ENCODE peak calls at places on chromosomes 5 and 9, in eight cellular contexts. Q, O, Z, U, J, M, X and L are unnamed samples.

GRCh38 chr9:93299418-93300174 is 115.7 kb downstream of the WNK2 start:
- DNase-seq in Q (no peak), O (no peak), Z (no peak), U (no peak), J (peak), M (no peak), X (peak), L (peak)

GRCh38 chr5:169393907-169394306 is 93.0 kb upstream of the SLIT3 start:
- DNase-seq in Q (no peak), O (no peak), Z (no peak), U (no peak), J (no peak), M (no peak), X (no peak), L (no peak)

GRCh38 chr9:121362813-121363585 is 7.1 kb downstream of the STOM start:
- DNase-seq in Q (peak), O (peak), Z (no peak), U (no peak), J (no peak), M (peak), X (peak), L (no peak)

GRCh38 chr9:135093111-135093510 is 5.6 kb downstream of the OLFM1 start:
- DNase-seq in Q (no peak), O (no peak), Z (no peak), U (no peak), J (no peak), M (no peak), X (no peak), L (no peak)

GRCh38 chr5:143372187-143372829 is 31.2 kb downstream of the NR3C1 start:
- DNase-seq in Q (no peak), O (no peak), Z (no peak), U (no peak), J (no peak), M (peak), X (no peak), L (no peak)

GRCh38 chr5:57887851-57888621 is 405.4 kb upstream of the ACTBL2 start:
- DNase-seq in Q (peak), O (peak), Z (no peak), U (peak), J (no peak), M (peak), X (no peak), L (no peak)

GRCh38 chr9:111482656-111483418 is 1.3 kb downstream of the ECPAS start:
- DNase-seq in Q (peak), O (peak), Z (no peak), U (peak), J (peak), M (peak), X (peak), L (peak)

GRCh38 chr5:107104774-107105050 is 566.0 kb downstream of the EFNA5 start:
- DNase-seq in Q (peak), O (no peak), Z (peak), U (no peak), J (no peak), M (no peak), X (no peak), L (no peak)

GRCh38 chr9:14296462-14296861 is 17.5 kb downstream of the NFIB start:
- DNase-seq in Q (no peak), O (no peak), Z (no peak), U (no peak), J (peak), M (no peak), X (peak), L (no peak)

GRCh38 chr9:73847536-73847935 is 649.6 kb upstream of the RORB start:
- DNase-seq in Q (no peak), O (no peak), Z (no peak), U (no peak), J (no peak), M (no peak), X (no peak), L (no peak)

GRCh38 chr9:133726401-133727276 is 11.5 kb downstream of the SARDH start:
- DNase-seq in Q (peak), O (peak), Z (no peak), U (peak), J (peak), M (peak), X (peak), L (peak)

GRCh38 chr9:72349911-72350310 is 15.1 kb downstream of the ZFAND5 start:
- DNase-seq in Q (no peak), O (no peak), Z (no peak), U (no peak), J (no peak), M (no peak), X (no peak), L (no peak)

GRCh38 chr5:113338628-113339027 is 96.2 kb downstream of the TSSK1B start:
- DNase-seq in Q (no peak), O (peak), Z (no peak), U (no peak), J (no peak), M (no peak), X (no peak), L (no peak)

GRCh38 chr9:108552459-108553040 is 303.2 kb downstream of the ACTL7B start:
- DNase-seq in Q (peak), O (peak), Z (no peak), U (peak), J (no peak), M (peak), X (peak), L (no peak)

GRCh38 chr5:66769030-66769733 is 173.0 kb downstream of the MAST4 start:
- DNase-seq in Q (no peak), O (no peak), Z (no peak), U (no peak), J (no peak), M (no peak), X (no peak), L (no peak)

GRCh38 chr5:168713051-168713450 is 133.9 kb upstream of the PANK3 start:
- DNase-seq in Q (no peak), O (no peak), Z (no peak), U (no peak), J (no peak), M (no peak), X (no peak), L (no peak)

GRCh38 chr5:160479926-160480325 is 58.3 kb downstream of the PTTG1 start:
- DNase-seq in Q (no peak), O (no peak), Z (no peak), U (no peak), J (no peak), M (peak), X (no peak), L (no peak)

GRCh38 chr9:20562051-20562450 is 60.2 kb downstream of the MLLT3 start:
- DNase-seq in Q (no peak), O (no peak), Z (no peak), U (no peak), J (no peak), M (peak), X (no peak), L (no peak)

GRCh38 chr9:37859043-37859442 is 44.9 kb downstream of the SLC25A51 start:
- DNase-seq in Q (peak), O (no peak), Z (no peak), U (no peak), J (no peak), M (peak), X (no peak), L (no peak)

GRCh38 chr5:175831507-175831906 is 39.9 kb upstream of the CPLX2 start:
- DNase-seq in Q (no peak), O (no peak), Z (no peak), U (no peak), J (no peak), M (no peak), X (no peak), L (no peak)

DNA sequence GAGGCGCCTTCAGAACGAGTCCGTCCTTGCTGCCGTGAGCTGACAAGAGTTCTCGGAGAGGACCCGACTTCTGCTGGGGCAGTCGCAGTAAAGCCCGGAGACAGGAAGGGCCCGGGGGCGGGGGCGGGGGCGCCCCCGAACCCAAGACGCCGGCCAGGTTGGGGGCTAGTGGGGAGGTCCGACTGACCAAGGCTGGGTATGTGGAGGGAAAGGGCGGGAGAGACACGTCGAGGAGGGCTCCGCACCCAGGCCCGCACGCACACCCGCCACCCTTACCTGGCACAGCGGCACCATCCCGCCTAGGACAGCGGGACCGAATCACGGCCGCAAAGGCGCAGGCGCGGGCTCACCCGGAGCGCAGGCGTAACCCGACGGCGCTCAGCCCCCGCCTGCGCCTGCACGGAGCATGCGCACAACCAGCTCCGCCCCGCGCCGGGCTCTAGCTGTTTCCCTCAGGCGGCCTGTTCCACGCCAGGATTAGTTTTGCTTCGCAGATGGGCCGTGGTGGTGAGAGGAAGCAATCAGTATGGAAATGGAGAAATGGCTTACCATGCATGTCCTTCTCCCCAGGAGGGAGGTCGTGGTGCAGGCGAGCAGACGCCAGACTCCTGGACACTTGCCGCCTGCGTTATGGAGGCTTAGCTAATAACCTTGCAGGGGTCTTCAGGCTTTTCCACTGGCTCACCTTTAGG is at the start of gene MOCS2:
- DNase-seq in Q (peak), O (peak), Z (peak), U (peak), J (peak), M (peak), X (peak), L (peak)
- TF ChIP-seq POLR2A in Q (peak), O (peak), Z (peak), U (peak), J (peak), M (peak), X (peak), L (no peak)

DNA sequence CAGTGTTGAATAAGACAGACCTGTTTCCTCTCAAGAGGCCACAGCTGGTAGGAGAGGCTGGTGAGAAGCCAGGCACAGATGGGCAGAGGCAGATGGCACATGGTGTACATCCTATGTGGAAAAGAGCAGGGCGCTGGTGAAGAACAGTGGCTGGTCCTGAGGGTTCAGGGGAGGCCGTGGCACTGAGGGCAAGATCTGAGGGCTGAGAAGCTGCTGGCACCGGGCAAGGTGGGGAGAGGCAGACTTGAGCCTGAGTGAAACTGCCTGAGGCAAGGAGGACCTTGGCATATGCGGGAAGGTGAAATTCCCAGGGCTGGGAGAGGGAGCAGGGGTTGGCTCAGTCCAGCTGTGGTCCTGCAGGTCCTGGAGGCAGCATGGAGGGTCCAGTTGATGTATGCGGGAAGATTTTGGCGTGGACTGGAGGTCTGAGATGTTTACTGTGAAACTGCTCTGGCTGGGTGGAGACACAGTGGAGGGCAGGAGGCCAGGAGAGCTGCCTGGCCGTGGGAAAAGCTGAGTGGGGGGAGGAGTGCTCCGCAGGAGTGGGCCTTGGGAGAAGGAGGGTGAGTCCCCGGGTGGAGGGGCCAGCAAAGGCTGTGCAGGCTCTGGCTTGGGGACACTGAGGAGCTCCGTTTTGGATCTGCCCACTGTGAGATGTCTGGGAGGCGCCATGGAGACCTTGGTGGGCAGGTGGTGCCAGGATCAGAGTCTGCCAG is 2.6 kb downstream of the MAN1B1 start:
- DNase-seq in Q (no peak), O (no peak), Z (no peak), U (no peak), J (no peak), M (no peak), X (no peak), L (no peak)
- TF ChIP-seq POLR2A in Q (no peak), O (no peak), Z (no peak), U (no peak), J (no peak), M (no peak), X (no peak), L (no peak)

GRCh38 chr9:33164138-33164809 is 2.9 kb downstream of the B4GALT1 start:
- DNase-seq in Q (no peak), O (no peak), Z (no peak), U (no peak), J (no peak), M (no peak), X (peak), L (no peak)

GRCh38 chr9:33163433-33164137 is 3.6 kb downstream of the B4GALT1 start:
- DNase-seq in Q (no peak), O (peak), Z (no peak), U (no peak), J (peak), M (no peak), X (no peak), L (peak)

GRCh38 chr9:33167084-33167948 is at the start of gene B4GALT1:
- DNase-seq in Q (peak), O (peak), Z (peak), U (peak), J (peak), M (peak), X (peak), L (peak)

GRCh38 chr9:33166263-33167083 is 663 bp downstream of the B4GALT1 start:
- DNase-seq in Q (no peak), O (peak), Z (no peak), U (no peak), J (peak), M (no peak), X (no peak), L (no peak)

GRCh38 chr9:33165263-33166151 is 1.6 kb downstream of the B4GALT1 start:
- DNase-seq in Q (peak), O (peak), Z (peak), U (peak), J (peak), M (peak), X (peak), L (peak)
- TF ChIP-seq POLR2A in Q (no peak), O (peak), Z (peak), U (no peak), J (peak), M (no peak), X (peak), L (no peak)

DNA sequence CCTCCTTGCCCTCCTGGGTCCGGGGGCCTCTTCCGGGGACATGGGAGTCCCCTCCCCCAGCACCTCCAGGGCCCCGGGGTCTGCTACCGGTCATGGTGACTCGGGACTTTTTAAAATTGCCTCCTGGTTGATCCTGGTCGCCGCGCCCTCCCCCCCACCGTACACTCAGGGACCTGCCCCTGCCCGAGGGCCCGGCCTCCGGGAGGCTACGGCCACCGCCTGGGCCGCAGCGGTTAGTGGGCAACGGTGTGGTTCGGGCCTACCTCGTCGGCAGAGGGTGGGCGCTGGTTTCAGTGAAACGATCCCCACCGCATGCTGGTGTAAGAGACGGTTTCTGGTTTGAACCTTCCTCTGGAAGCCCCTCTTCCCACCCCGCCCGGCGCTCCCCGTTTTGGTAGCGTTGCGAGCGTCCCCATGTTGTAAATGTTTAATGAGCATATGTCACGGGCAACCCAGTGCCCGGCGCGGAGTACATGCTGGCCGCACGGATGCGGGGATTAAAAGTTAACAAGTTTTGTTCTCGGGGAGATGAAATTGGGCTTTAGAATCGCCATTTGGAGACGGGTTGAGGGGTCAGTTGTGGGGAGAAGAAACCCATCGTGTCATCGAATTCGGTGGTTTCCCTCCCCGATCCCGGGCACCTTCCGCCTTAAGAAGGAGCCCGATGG is 1.2 kb downstream of the LARP1 start:
- DNase-seq in Q (peak), O (peak), Z (no peak), U (peak), J (peak), M (no peak), X (peak), L (peak)
- TF ChIP-seq POLR2A in Q (no peak), O (no peak), Z (peak), U (peak), J (peak), M (peak), X (no peak), L (no peak)

GRCh38 chr9:127085186-127085585 is 37.2 kb downstream of the ANGPTL2 start:
- DNase-seq in Q (no peak), O (no peak), Z (no peak), U (no peak), J (no peak), M (no peak), X (peak), L (no peak)

GRCh38 chr9:127083598-127083997 is 38.8 kb downstream of the ANGPTL2 start:
- DNase-seq in Q (no peak), O (no peak), Z (no peak), U (no peak), J (no peak), M (peak), X (peak), L (no peak)

GRCh38 chr9:127083133-127083532 is 39.3 kb downstream of the ANGPTL2 start:
- DNase-seq in Q (no peak), O (no peak), Z (no peak), U (no peak), J (no peak), M (no peak), X (peak), L (no peak)

GRCh38 chr9:127086771-127087170 is 35.7 kb downstream of the ANGPTL2 start:
- DNase-seq in Q (no peak), O (no peak), Z (no peak), U (no peak), J (no peak), M (no peak), X (peak), L (no peak)

GRCh38 chr9:127084071-127085039 is 38.1 kb downstream of the ANGPTL2 start:
- DNase-seq in Q (no peak), O (no peak), Z (no peak), U (no peak), J (no peak), M (no peak), X (peak), L (no peak)
- TF ChIP-seq POLR2A in Q (no peak), O (no peak), Z (no peak), U (no peak), J (no peak), M (no peak), X (no peak), L (no peak)

GRCh38 chr5:180815241-180816031 is 12.8 kb upstream of the MGAT1 start:
- DNase-seq in Q (no peak), O (no peak), Z (no peak), U (no peak), J (no peak), M (no peak), X (no peak), L (no peak)
- TF ChIP-seq POLR2A in Q (no peak), O (no peak), Z (no peak), U (no peak), J (no peak), M (no peak), X (no peak), L (no peak)

GRCh38 chr5:129904102-129904666 is at the start of gene CHSY3:
- DNase-seq in Q (peak), O (peak), Z (no peak), U (peak), J (peak), M (peak), X (peak), L (peak)
- TF ChIP-seq POLR2A in Q (no peak), O (peak), Z (no peak), U (no peak), J (no peak), M (no peak), X (no peak), L (no peak)

DNA sequence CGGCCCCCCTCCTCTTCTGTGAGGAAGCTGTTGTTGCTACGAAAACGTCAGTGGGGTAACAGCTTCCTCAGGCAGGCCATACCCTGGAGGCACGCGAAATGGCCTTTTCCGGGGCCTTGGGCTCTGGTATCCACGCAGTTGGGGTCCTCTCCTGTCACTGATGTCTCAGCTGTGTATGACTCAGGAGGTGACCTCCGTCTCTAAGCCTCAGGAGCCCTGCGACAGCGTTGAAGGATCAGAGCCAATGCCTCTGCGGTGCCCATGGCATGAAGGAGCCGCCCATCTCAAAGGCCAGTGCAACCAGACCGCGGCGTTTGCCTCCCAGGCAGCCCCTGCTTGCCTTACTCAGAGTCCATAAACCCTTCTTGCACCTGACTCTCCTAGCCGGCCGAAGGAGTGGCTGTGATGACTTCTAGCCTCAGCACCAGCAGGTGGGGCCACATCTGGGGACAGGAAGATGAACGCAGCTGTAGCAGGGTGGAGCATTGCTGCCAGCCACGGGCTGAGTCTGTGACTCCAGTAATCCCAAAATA is 1.0 kb upstream of the MXD3 start:
- DNase-seq in Q (peak), O (peak), Z (no peak), U (no peak), J (peak), M (no peak), X (peak), L (peak)
- TF ChIP-seq POLR2A in Q (no peak), O (no peak), Z (peak), U (no peak), J (no peak), M (no peak), X (no peak), L (no peak)